ENCODE peak calls at places on chromosomes 13 and 19, in ten cellular contexts. One of them, this sample, is unnamed. For H3K4me1 and H3K36me3, the result is how much of the 10 kb centered on the place peaks cover.

GRCh38 chr13:95571941-95572340 is 19.4 kb downstream of the CLDN10 start:
- DNase-seq in neuronal stem cell: no peak
- DNase-seq in CD4-positive, alpha-beta memory T cell: no peak
- DNase-seq in adrenal gland: no peak
- DNase-seq in CD8-positive, alpha-beta T cell: no peak
- DNase-seq in stomach: no peak
- DNase-seq in transverse colon: no peak
- DNase-seq in left ventricle myocardium inferior: no peak
- DNase-seq in body of pancreas: no peak
- DNase-seq in naive thymus-derived CD4-positive, alpha-beta T cell: no peak
- DNase-seq in this sample: no peak

GRCh38 chr19:40465025-40465780 is at the start of gene BLVRB:
- DNase-seq in body of pancreas: peak
- DNase-seq in left ventricle myocardium inferior: no peak
- DNase-seq in CD8-positive, alpha-beta T cell: no peak
- DNase-seq in transverse colon: peak
- DNase-seq in naive thymus-derived CD4-positive, alpha-beta T cell: no peak
- DNase-seq in stomach: no peak
- DNase-seq in adrenal gland: peak
- DNase-seq in CD4-positive, alpha-beta memory T cell: peak
- DNase-seq in neuronal stem cell: no peak
- DNase-seq in this sample: no peak

GRCh38 chr13:27928805-27929753 is 9.3 kb downstream of the PDX1 start:
- DNase-seq in adrenal gland: no peak
- DNase-seq in naive thymus-derived CD4-positive, alpha-beta T cell: no peak
- DNase-seq in CD8-positive, alpha-beta T cell: no peak
- DNase-seq in left ventricle myocardium inferior: no peak
- DNase-seq in body of pancreas: no peak
- DNase-seq in neuronal stem cell: no peak
- DNase-seq in stomach: no peak
- DNase-seq in transverse colon: no peak
- DNase-seq in CD4-positive, alpha-beta memory T cell: no peak
- DNase-seq in this sample: no peak

GRCh38 chr19:16359074-16359473 is 34.4 kb downstream of the KLF2 start:
- DNase-seq in adrenal gland: no peak
- DNase-seq in neuronal stem cell: no peak
- DNase-seq in left ventricle myocardium inferior: no peak
- DNase-seq in transverse colon: no peak
- DNase-seq in CD8-positive, alpha-beta T cell: no peak
- DNase-seq in stomach: no peak
- DNase-seq in naive thymus-derived CD4-positive, alpha-beta T cell: no peak
- DNase-seq in body of pancreas: no peak
- DNase-seq in CD4-positive, alpha-beta memory T cell: no peak
- DNase-seq in this sample: no peak

GRCh38 chr13:34349091-34349722 is 531.3 kb downstream of the RFC3 start:
- DNase-seq in stomach: no peak
- DNase-seq in transverse colon: peak
- DNase-seq in left ventricle myocardium inferior: peak
- DNase-seq in naive thymus-derived CD4-positive, alpha-beta T cell: no peak
- DNase-seq in CD4-positive, alpha-beta memory T cell: no peak
- DNase-seq in neuronal stem cell: no peak
- DNase-seq in CD8-positive, alpha-beta T cell: no peak
- DNase-seq in body of pancreas: peak
- DNase-seq in adrenal gland: peak
- DNase-seq in this sample: no peak

GRCh38 chr13:113437408-113438010 is 15.8 kb downstream of the ADPRHL1 start:
- DNase-seq in naive thymus-derived CD4-positive, alpha-beta T cell: no peak
- DNase-seq in neuronal stem cell: no peak
- DNase-seq in adrenal gland: no peak
- DNase-seq in CD8-positive, alpha-beta T cell: no peak
- DNase-seq in transverse colon: no peak
- DNase-seq in body of pancreas: peak
- DNase-seq in CD4-positive, alpha-beta memory T cell: no peak
- DNase-seq in stomach: peak
- DNase-seq in left ventricle myocardium inferior: no peak
- DNase-seq in this sample: no peak

GRCh38 chr19:43774103-43774939 is 6.5 kb downstream of the KCNN4 start:
- DNase-seq in body of pancreas: peak
- DNase-seq in naive thymus-derived CD4-positive, alpha-beta T cell: no peak
- DNase-seq in transverse colon: peak
- DNase-seq in adrenal gland: peak
- DNase-seq in neuronal stem cell: peak
- DNase-seq in CD4-positive, alpha-beta memory T cell: no peak
- DNase-seq in CD8-positive, alpha-beta T cell: no peak
- DNase-seq in left ventricle myocardium inferior: peak
- DNase-seq in stomach: peak
- DNase-seq in this sample: no peak

GRCh38 chr13:59771272-59771671 is 392.5 kb downstream of the DIAPH3 start:
- DNase-seq in naive thymus-derived CD4-positive, alpha-beta T cell: no peak
- DNase-seq in adrenal gland: no peak
- DNase-seq in left ventricle myocardium inferior: no peak
- DNase-seq in CD4-positive, alpha-beta memory T cell: no peak
- DNase-seq in transverse colon: no peak
- DNase-seq in CD8-positive, alpha-beta T cell: no peak
- DNase-seq in body of pancreas: no peak
- DNase-seq in neuronal stem cell: no peak
- DNase-seq in stomach: no peak
- DNase-seq in this sample: no peak

GRCh38 chr19:17611462-17612244 is 56.2 kb downstream of the COLGALT1 start:
- DNase-seq in CD4-positive, alpha-beta memory T cell: no peak
- DNase-seq in adrenal gland: no peak
- DNase-seq in body of pancreas: no peak
- DNase-seq in stomach: no peak
- DNase-seq in transverse colon: no peak
- DNase-seq in CD8-positive, alpha-beta T cell: no peak
- DNase-seq in neuronal stem cell: no peak
- DNase-seq in naive thymus-derived CD4-positive, alpha-beta T cell: no peak
- DNase-seq in left ventricle myocardium inferior: no peak
- DNase-seq in this sample: no peak

GRCh38 chr13:52665325-52665724 is 12.7 kb downstream of the SUGT1 start:
- DNase-seq in neuronal stem cell: no peak
- DNase-seq in adrenal gland: no peak
- DNase-seq in stomach: no peak
- DNase-seq in naive thymus-derived CD4-positive, alpha-beta T cell: no peak
- DNase-seq in body of pancreas: no peak
- DNase-seq in CD8-positive, alpha-beta T cell: no peak
- DNase-seq in left ventricle myocardium inferior: no peak
- DNase-seq in transverse colon: no peak
- DNase-seq in CD4-positive, alpha-beta memory T cell: no peak
- DNase-seq in this sample: peak

GRCh38 chr13:74560325-74560724 is 426.1 kb upstream of the KLF12 start:
- DNase-seq in naive thymus-derived CD4-positive, alpha-beta T cell: no peak
- DNase-seq in adrenal gland: no peak
- DNase-seq in left ventricle myocardium inferior: no peak
- DNase-seq in body of pancreas: no peak
- DNase-seq in stomach: no peak
- DNase-seq in CD8-positive, alpha-beta T cell: no peak
- DNase-seq in neuronal stem cell: no peak
- DNase-seq in CD4-positive, alpha-beta memory T cell: no peak
- DNase-seq in transverse colon: no peak
- DNase-seq in this sample: no peak

GRCh38 chr19:35226748-35227147 is 1.8 kb downstream of the FAM187B start:
- DNase-seq in transverse colon: no peak
- DNase-seq in left ventricle myocardium inferior: no peak
- DNase-seq in CD8-positive, alpha-beta T cell: no peak
- DNase-seq in adrenal gland: no peak
- DNase-seq in CD4-positive, alpha-beta memory T cell: no peak
- DNase-seq in neuronal stem cell: no peak
- DNase-seq in body of pancreas: no peak
- DNase-seq in naive thymus-derived CD4-positive, alpha-beta T cell: no peak
- DNase-seq in stomach: no peak
- DNase-seq in this sample: no peak

GRCh38 chr19:34962945-34963530 is 991 bp downstream of the ZNF792 start:
- DNase-seq in body of pancreas: no peak
- DNase-seq in CD4-positive, alpha-beta memory T cell: no peak
- DNase-seq in left ventricle myocardium inferior: no peak
- DNase-seq in adrenal gland: no peak
- DNase-seq in stomach: no peak
- DNase-seq in CD8-positive, alpha-beta T cell: no peak
- DNase-seq in neuronal stem cell: no peak
- DNase-seq in naive thymus-derived CD4-positive, alpha-beta T cell: no peak
- DNase-seq in transverse colon: no peak
- DNase-seq in this sample: peak

GRCh38 chr13:40672310-40673060 is 6.0 kb upstream of the FOXO1 start:
- DNase-seq in left ventricle myocardium inferior: no peak
- DNase-seq in transverse colon: no peak
- DNase-seq in body of pancreas: peak
- DNase-seq in stomach: no peak
- DNase-seq in CD8-positive, alpha-beta T cell: no peak
- DNase-seq in CD4-positive, alpha-beta memory T cell: no peak
- DNase-seq in adrenal gland: no peak
- DNase-seq in naive thymus-derived CD4-positive, alpha-beta T cell: no peak
- DNase-seq in neuronal stem cell: no peak
- DNase-seq in this sample: no peak

GRCh38 chr13:27038323-27038722 is 133.3 kb downstream of the USP12 start:
- DNase-seq in stomach: no peak
- DNase-seq in CD4-positive, alpha-beta memory T cell: no peak
- DNase-seq in naive thymus-derived CD4-positive, alpha-beta T cell: no peak
- DNase-seq in CD8-positive, alpha-beta T cell: no peak
- DNase-seq in body of pancreas: no peak
- DNase-seq in left ventricle myocardium inferior: no peak
- DNase-seq in adrenal gland: no peak
- DNase-seq in neuronal stem cell: no peak
- DNase-seq in transverse colon: no peak
- DNase-seq in this sample: no peak

GRCh38 chr13:26051231-26052135 is at the start of gene SHISA2:
- DNase-seq in left ventricle myocardium inferior: peak
- DNase-seq in stomach: peak
- DNase-seq in CD8-positive, alpha-beta T cell: no peak
- DNase-seq in naive thymus-derived CD4-positive, alpha-beta T cell: no peak
- DNase-seq in transverse colon: no peak
- DNase-seq in CD4-positive, alpha-beta memory T cell: no peak
- DNase-seq in adrenal gland: peak
- DNase-seq in neuronal stem cell: peak
- DNase-seq in body of pancreas: peak
- DNase-seq in this sample: peak

GRCh38 chr13:100247937-100248336 is 159.0 kb downstream of the PCCA start:
- DNase-seq in body of pancreas: no peak
- DNase-seq in left ventricle myocardium inferior: no peak
- DNase-seq in stomach: no peak
- DNase-seq in adrenal gland: no peak
- DNase-seq in transverse colon: no peak
- DNase-seq in CD8-positive, alpha-beta T cell: no peak
- DNase-seq in CD4-positive, alpha-beta memory T cell: no peak
- DNase-seq in neuronal stem cell: no peak
- DNase-seq in naive thymus-derived CD4-positive, alpha-beta T cell: no peak
- DNase-seq in this sample: no peak

GRCh38 chr19:52522555-52522954 is 4.9 kb upstream of the ZNF808 start:
- DNase-seq in naive thymus-derived CD4-positive, alpha-beta T cell: no peak
- DNase-seq in transverse colon: no peak
- DNase-seq in stomach: no peak
- DNase-seq in neuronal stem cell: no peak
- DNase-seq in left ventricle myocardium inferior: no peak
- DNase-seq in adrenal gland: no peak
- DNase-seq in body of pancreas: no peak
- DNase-seq in CD4-positive, alpha-beta memory T cell: no peak
- DNase-seq in CD8-positive, alpha-beta T cell: no peak
- DNase-seq in this sample: no peak

GRCh38 chr19:6743714-6744380 is 4.4 kb downstream of the TRIP10 start:
- DNase-seq in neuronal stem cell: peak
- DNase-seq in adrenal gland: no peak
- DNase-seq in naive thymus-derived CD4-positive, alpha-beta T cell: no peak
- DNase-seq in CD8-positive, alpha-beta T cell: no peak
- DNase-seq in CD4-positive, alpha-beta memory T cell: no peak
- DNase-seq in left ventricle myocardium inferior: no peak
- DNase-seq in stomach: no peak
- DNase-seq in body of pancreas: no peak
- DNase-seq in transverse colon: peak
- DNase-seq in this sample: no peak
- H3K4me1 ChIP-seq in neuronal stem cell: under half
- H3K4me1 ChIP-seq in adrenal gland: under half
- H3K4me1 ChIP-seq in naive thymus-derived CD4-positive, alpha-beta T cell: under half
- H3K4me1 ChIP-seq in CD8-positive, alpha-beta T cell: under half
- H3K4me1 ChIP-seq in CD4-positive, alpha-beta memory T cell: under half
- H3K4me1 ChIP-seq in left ventricle myocardium inferior: half or more
- H3K4me1 ChIP-seq in stomach: half or more
- H3K4me1 ChIP-seq in body of pancreas: under half
- H3K4me1 ChIP-seq in transverse colon: under half
- H3K4me1 ChIP-seq in this sample: under half

GRCh38 chr13:47893527-47893926 is 107.5 kb downstream of the SUCLA2 start:
- DNase-seq in transverse colon: no peak
- DNase-seq in adrenal gland: no peak
- DNase-seq in body of pancreas: no peak
- DNase-seq in CD4-positive, alpha-beta memory T cell: no peak
- DNase-seq in left ventricle myocardium inferior: no peak
- DNase-seq in neuronal stem cell: no peak
- DNase-seq in CD8-positive, alpha-beta T cell: no peak
- DNase-seq in naive thymus-derived CD4-positive, alpha-beta T cell: no peak
- DNase-seq in stomach: no peak
- DNase-seq in this sample: no peak
- H3K27ac ChIP-seq in transverse colon: no peak
- H3K27ac ChIP-seq in adrenal gland: no peak
- H3K27ac ChIP-seq in body of pancreas: no peak
- H3K27ac ChIP-seq in CD4-positive, alpha-beta memory T cell: no peak
- H3K27ac ChIP-seq in left ventricle myocardium inferior: no peak
- H3K27ac ChIP-seq in neuronal stem cell: no peak
- H3K27ac ChIP-seq in CD8-positive, alpha-beta T cell: no peak
- H3K27ac ChIP-seq in naive thymus-derived CD4-positive, alpha-beta T cell: no peak
- H3K27ac ChIP-seq in stomach: no peak
- H3K27ac ChIP-seq in this sample: no peak

DNA sequence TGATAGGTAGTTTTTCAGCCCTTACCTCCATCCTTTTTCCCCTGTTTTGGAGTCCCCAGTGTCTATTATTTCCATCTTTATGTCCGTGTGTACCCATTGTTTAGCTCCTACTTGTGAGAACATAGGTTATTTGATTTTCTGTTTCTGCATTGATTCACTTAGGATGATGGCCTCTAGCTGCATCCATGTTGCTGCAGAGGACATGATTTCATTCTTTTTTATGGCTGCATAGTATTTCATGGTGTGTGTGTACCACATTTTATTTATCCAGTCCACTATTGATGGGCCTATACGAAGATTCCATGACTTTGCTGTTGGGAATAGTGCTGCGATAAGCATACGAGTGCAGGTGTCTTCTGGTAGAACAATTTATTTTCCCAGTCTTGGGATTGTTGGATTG is 15.0 kb upstream of the ZNF527 start:
- DNase-seq in transverse colon: no peak
- DNase-seq in neuronal stem cell: no peak
- DNase-seq in CD4-positive, alpha-beta memory T cell: no peak
- DNase-seq in adrenal gland: no peak
- DNase-seq in body of pancreas: no peak
- DNase-seq in CD8-positive, alpha-beta T cell: no peak
- DNase-seq in naive thymus-derived CD4-positive, alpha-beta T cell: no peak
- DNase-seq in stomach: no peak
- DNase-seq in left ventricle myocardium inferior: no peak
- DNase-seq in this sample: no peak
- H3K36me3 ChIP-seq in transverse colon: under half
- H3K36me3 ChIP-seq in neuronal stem cell: half or more
- H3K36me3 ChIP-seq in CD4-positive, alpha-beta memory T cell: under half
- H3K36me3 ChIP-seq in adrenal gland: under half
- H3K36me3 ChIP-seq in body of pancreas: under half
- H3K36me3 ChIP-seq in CD8-positive, alpha-beta T cell: under half
- H3K36me3 ChIP-seq in naive thymus-derived CD4-positive, alpha-beta T cell: half or more
- H3K36me3 ChIP-seq in stomach: half or more
- H3K36me3 ChIP-seq in left ventricle myocardium inferior: half or more
- H3K36me3 ChIP-seq in this sample: half or more

DNA sequence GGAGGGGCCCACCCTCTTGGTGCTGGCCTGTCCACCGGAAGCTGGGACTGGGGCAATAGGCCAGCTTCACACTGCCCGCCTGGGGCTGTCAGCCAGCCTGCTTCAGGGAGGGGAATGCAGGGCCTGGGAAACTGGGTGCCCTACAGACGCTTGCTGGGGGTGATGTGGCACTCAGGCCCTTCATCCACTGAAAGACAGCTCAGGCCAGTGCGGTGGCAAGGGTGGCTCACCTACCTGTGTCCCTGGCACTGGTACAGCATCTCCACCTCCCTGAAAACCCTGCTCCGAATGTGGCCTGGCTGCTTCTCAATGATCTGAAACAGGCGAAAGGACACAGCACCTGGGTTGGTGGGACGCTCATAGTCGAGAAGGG is 7.8 kb downstream of the MKNK2 start:
- DNase-seq in neuronal stem cell: no peak
- DNase-seq in left ventricle myocardium inferior: no peak
- DNase-seq in CD4-positive, alpha-beta memory T cell: no peak
- DNase-seq in transverse colon: no peak
- DNase-seq in body of pancreas: no peak
- DNase-seq in stomach: no peak
- DNase-seq in adrenal gland: no peak
- DNase-seq in naive thymus-derived CD4-positive, alpha-beta T cell: no peak
- DNase-seq in CD8-positive, alpha-beta T cell: no peak
- DNase-seq in this sample: no peak
- H3K4me1 ChIP-seq in neuronal stem cell: under half
- H3K4me1 ChIP-seq in left ventricle myocardium inferior: half or more
- H3K4me1 ChIP-seq in CD4-positive, alpha-beta memory T cell: half or more
- H3K4me1 ChIP-seq in transverse colon: half or more
- H3K4me1 ChIP-seq in body of pancreas: half or more
- H3K4me1 ChIP-seq in stomach: half or more
- H3K4me1 ChIP-seq in adrenal gland: half or more
- H3K4me1 ChIP-seq in naive thymus-derived CD4-positive, alpha-beta T cell: half or more
- H3K4me1 ChIP-seq in CD8-positive, alpha-beta T cell: half or more
- H3K4me1 ChIP-seq in this sample: half or more